ENCODE peak calls at places on chromosome 21, in seven cellular contexts. O is amniotic stem cell, E is fibroblast of lung, Y is neural progenitor cell, U is H9, G is HTR-8/SVneo, M is GM23338. D is an unnamed sample.
A peak's percentile ranks its signal among the peaks of the same experiment; 100 is the strongest.

GRCh38 chr21:44347911-44348451 is 5.4 kb upstream of the TRPM2 start:
- DNase-seq in O (no peak), E (no peak), Y (no peak), U (no peak), G (no peak), M (no peak), D (no peak)

GRCh38 chr21:28253378-28253777 is 739.3 kb downstream of the LTN1 start:
- DNase-seq in O (peak; percentile 34), E (peak; percentile 39), Y (no peak), U (no peak), G (no peak), M (no peak), D (no peak)

GRCh38 chr21:31203371-31204054 is 140.5 kb downstream of the TIAM1 start:
- DNase-seq in O (no peak), E (peak; percentile 45), Y (no peak), U (no peak), G (peak; percentile 6), M (no peak), D (no peak)

GRCh38 chr21:42781150-42781980 is 98.0 kb downstream of the WDR4 start:
- DNase-seq in O (no peak), E (no peak), Y (peak; percentile 49), U (peak; percentile 77), G (no peak), M (peak; percentile 63), D (no peak)

GRCh38 chr21:21268061-21268471 is 269.9 kb downstream of the NCAM2 start:
- DNase-seq in O (peak; percentile 13), E (no peak), Y (no peak), U (no peak), G (no peak), M (no peak), D (no peak)

GRCh38 chr21:22200378-22201092 is 1202.3 kb downstream of the NCAM2 start:
- DNase-seq in O (no peak), E (no peak), Y (no peak), U (no peak), G (no peak), M (no peak), D (no peak)

GRCh38 chr21:41636636-41637625 is 129.0 kb upstream of the TMPRSS2 start:
- DNase-seq in O (no peak), E (no peak), Y (no peak), U (no peak), G (no peak), M (no peak), D (no peak)

GRCh38 chr21:45898781-45899180 is 82.8 kb upstream of the COL6A1 start:
- DNase-seq in O (no peak), E (no peak), Y (no peak), U (no peak), G (no peak), M (no peak), D (no peak)

GRCh38 chr21:28496517-28496916 is 496.2 kb downstream of the LTN1 start:
- DNase-seq in O (no peak), E (no peak), Y (no peak), U (no peak), G (no peak), M (no peak), D (no peak)

GRCh38 chr21:35138665-35139381 is 89.7 kb upstream of the RUNX1 start:
- DNase-seq in O (no peak), E (peak; percentile 31), Y (no peak), U (no peak), G (peak; percentile 76), M (peak; percentile 8), D (peak; percentile 14)

D was measured in effector CD8-positive, alpha-beta T cell.